ENCODE peak calls at places on chromosomes 16 and 17, in six cellular contexts. B, C, K, V, U and Y are unnamed samples. For H3K9me3 and H3K4me1, the result is how much of the 10 kb centered on the place peaks cover.

GRCh38 chr17:420479-421175 is 68.0 kb upstream of the RPH3AL start:
- DNase-seq in V (no peak), B (no peak), K (no peak), C (no peak), U (no peak), Y (no peak)

GRCh38 chr16:57801098-57801855 is 1.0 kb downstream of the KIFC3 start:
- DNase-seq in V (peak), U (peak), K (no peak), B (no peak), C (no peak), Y (peak)

GRCh38 chr16:31118223-31119155 is 1.0 kb downstream of the KAT8 start:
- DNase-seq in C (no peak), V (no peak), U (peak), K (no peak), B (peak), Y (no peak)

GRCh38 chr17:79792371-79792871 is 4.5 kb downstream of the CBX8 start:
- DNase-seq in U (no peak), K (no peak), C (no peak), B (no peak), V (peak), Y (no peak)

GRCh38 chr17:75755205-75755901 is 9.6 kb downstream of the GALK1 start:
- DNase-seq in B (no peak), U (no peak), C (no peak), K (no peak), V (no peak), Y (no peak)

GRCh38 chr17:63698886-63699637 is 863 bp downstream of the LIMD2 start:
- DNase-seq in B (peak), U (peak), V (no peak), K (peak), C (peak), Y (peak)

GRCh38 chr17:30232822-30233427 is 2.6 kb downstream of the SLC6A4 start:
- DNase-seq in V (no peak), K (no peak), C (no peak), B (no peak), U (no peak), Y (no peak)

GRCh38 chr17:80446645-80447405 is 29.6 kb downstream of the NPTX1 start:
- DNase-seq in V (no peak), K (no peak), C (no peak), U (no peak), B (no peak), Y (no peak)

GRCh38 chr16:10562361-10562899 is 18.0 kb downstream of the EMP2 start:
- DNase-seq in B (no peak), K (no peak), V (no peak), C (no peak), U (no peak), Y (no peak)

GRCh38 chr16:67657751-67658518 is 2.1 kb downstream of the ACD start:
- DNase-seq in K (no peak), B (no peak), C (no peak), U (no peak), V (no peak), Y (no peak)

GRCh38 chr16:20830372-20830771 is 24.0 kb downstream of the REXO5 start:
- DNase-seq in C (no peak), K (no peak), U (no peak), V (no peak), B (no peak), Y (no peak)

GRCh38 chr16:53922805-53923645 is 219.1 kb downstream of the FTO start:
- DNase-seq in C (no peak), V (no peak), U (peak), K (no peak), B (no peak), Y (no peak)

GRCh38 chr17:79388556-79389295 is 222.1 kb downstream of the RBFOX3 start:
- DNase-seq in V (peak), K (peak), B (peak), C (peak), U (peak), Y (peak)

GRCh38 chr17:20948984-20949777 is 93.6 kb downstream of the USP22 start:
- DNase-seq in C (no peak), K (no peak), B (no peak), U (no peak), V (no peak), Y (no peak)

GRCh38 chr16:79155904-79156303 is 444.6 kb downstream of the MAF start:
- DNase-seq in C (no peak), V (no peak), U (no peak), B (no peak), K (no peak), Y (no peak)

GRCh38 chr16:42069-42457 is 11.3 kb downstream of the POLR3K start:
- DNase-seq in V (no peak), C (no peak), B (no peak), K (no peak), U (no peak), Y (peak)

GRCh38 chr17:75152971-75153853 is 1.1 kb downstream of the JPT1 start:
- DNase-seq in B (peak), C (peak), V (peak), U (peak), K (no peak), Y (no peak)

GRCh38 chr16:89297156-89297869 is 79.8 kb downstream of the ZNF778 start:
- DNase-seq in V (no peak), B (no peak), U (no peak), C (no peak), K (no peak), Y (no peak)

DNA sequence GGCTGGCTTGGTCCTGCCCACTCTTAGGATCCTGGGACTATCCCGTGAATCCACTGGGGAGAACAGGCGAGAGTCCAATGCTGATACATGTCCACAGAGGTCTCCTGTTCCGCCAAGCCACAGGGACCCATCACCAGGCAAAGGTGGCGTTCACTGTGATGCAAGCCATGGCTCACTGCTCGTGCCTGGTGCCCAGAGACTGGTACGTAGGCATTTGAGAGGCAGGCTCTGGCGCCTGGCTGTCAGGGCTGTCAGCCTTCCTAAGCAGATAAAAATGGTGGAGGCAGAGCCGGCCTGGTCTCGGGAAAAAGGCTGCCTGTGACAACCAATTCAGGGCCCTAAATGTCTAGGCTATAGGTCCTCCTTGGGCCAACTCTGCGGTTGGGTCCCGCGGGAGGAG is 2329.0 kb downstream of the TP53TG3F start:
- DNase-seq in V (no peak), U (no peak), C (no peak), B (no peak), K (no peak), Y (no peak)
- H3K9me3 ChIP-seq in V (under half), U (under half), C (under half), B (under half), K (under half), Y (under half)

DNA sequence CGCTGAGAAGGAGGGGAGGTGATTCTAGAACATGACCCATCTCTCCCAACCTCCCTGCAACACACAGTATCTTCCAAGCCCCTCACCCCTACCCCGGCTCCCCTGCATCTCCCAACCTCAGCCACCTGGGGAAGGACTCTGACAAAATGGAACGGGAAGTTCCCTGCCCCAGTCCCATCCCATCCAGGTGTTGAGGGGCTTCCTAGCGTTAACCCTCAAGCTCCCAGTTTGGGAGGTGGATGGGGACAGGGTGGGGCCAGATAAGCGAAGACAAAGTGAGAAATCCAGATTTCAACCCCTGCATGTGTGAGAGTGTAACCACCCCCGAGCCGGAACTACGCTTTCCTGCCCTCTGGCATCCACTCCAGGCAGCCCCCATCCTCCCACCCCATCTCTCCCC is 1.8 kb downstream of the ZSCAN10 start:
- DNase-seq in V (no peak), C (no peak), B (no peak), K (no peak), U (no peak), Y (no peak)
- H3K4me1 ChIP-seq in V (under half), C (under half), B (under half), K (under half), U (under half), Y (under half)

DNA sequence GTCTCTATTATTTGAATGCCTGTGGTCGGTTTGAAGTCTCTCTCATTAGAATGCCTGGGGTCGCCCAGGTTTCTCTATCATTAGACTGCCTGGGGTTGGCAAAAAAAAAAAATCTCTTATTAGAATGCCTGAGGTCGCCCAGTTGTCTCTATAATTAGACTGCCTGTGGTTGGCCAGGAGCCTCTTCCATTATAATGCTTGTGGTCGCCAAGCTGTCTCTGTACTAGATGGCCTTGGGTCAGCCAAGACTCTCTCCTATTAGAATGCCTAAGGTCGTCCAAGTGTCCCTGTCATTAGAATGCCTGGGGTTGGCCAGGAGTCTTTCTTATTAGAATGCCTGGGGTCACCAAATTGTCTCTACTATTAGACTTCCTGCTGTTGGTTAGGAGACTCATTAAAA is 2228.4 kb downstream of the TP53TG3F start:
- DNase-seq in B (no peak), U (no peak), K (no peak), C (no peak), V (no peak), Y (no peak)
- H3K9me3 ChIP-seq in B (under half), U (under half), K (under half), C (under half), V (under half), Y (under half)

GRCh38 chr17:70017112-70017511 is 57.9 kb upstream of the KCNJ16 start:
- DNase-seq in C (no peak), U (no peak), V (no peak), B (no peak), K (no peak), Y (no peak)
- H3K4me1 ChIP-seq in C (under half), U (under half), V (under half), B (under half), K (under half), Y (under half)

GRCh38 chr16:72429566-72430160 is 257.7 kb upstream of the PMFBP1 start:
- DNase-seq in K (no peak), V (no peak), U (no peak), B (no peak), C (no peak), Y (no peak)

GRCh38 chr16:72437891-72438290 is 265.9 kb upstream of the PMFBP1 start:
- DNase-seq in V (no peak), C (no peak), K (no peak), U (no peak), B (no peak), Y (no peak)

GRCh38 chr16:72428611-72429376 is 256.8 kb upstream of the PMFBP1 start:
- DNase-seq in B (no peak), V (no peak), K (no peak), C (no peak), U (no peak), Y (no peak)

GRCh38 chr16:72434159-72434558 is 262.2 kb upstream of the PMFBP1 start:
- DNase-seq in U (peak), C (no peak), K (no peak), B (no peak), V (no peak), Y (no peak)
- H3K9me3 ChIP-seq in U (under half), C (under half), K (under half), B (under half), V (under half), Y (under half)